ENCODE peak calls at places on chromosomes 4 and X, in five cellular contexts. Z, C, M, J and K are unnamed samples.

GRCh38 chrX:39736219-39737211 is 361.2 kb downstream of the BCOR start:
- DNase-seq in Z (no peak), C (no peak), M (peak), J (no peak), K (no peak)

GRCh38 chrX:23902419-23902818 is 5.3 kb downstream of the APOO start:
- DNase-seq in Z (peak), C (no peak), M (no peak), J (peak), K (peak)

GRCh38 chr4:16024009-16024408 is 59.8 kb downstream of the PROM1 start:
- DNase-seq in Z (no peak), C (no peak), M (no peak), J (no peak), K (no peak)

GRCh38 chr4:177010421-177010820 is 217.7 kb upstream of the VEGFC start:
- DNase-seq in Z (no peak), C (no peak), M (no peak), J (no peak), K (no peak)

GRCh38 chr4:144288011-144288903 is 147.7 kb upstream of the GYPA start:
- DNase-seq in Z (no peak), C (no peak), M (no peak), J (no peak), K (no peak)

GRCh38 chrX:48940404-48940955 is 16.9 kb downstream of the OTUD5 start:
- DNase-seq in Z (no peak), C (no peak), M (no peak), J (no peak), K (no peak)

GRCh38 chr4:147735413-147736301 is 3.8 kb downstream of the ARHGAP10 start:
- DNase-seq in Z (no peak), C (no peak), M (no peak), J (no peak), K (no peak)

GRCh38 chr4:184444215-184444952 is 30.0 kb downstream of the IRF2 start:
- DNase-seq in Z (no peak), C (no peak), M (no peak), J (no peak), K (no peak)

GRCh38 chrX:70128071-70128470 is 5.2 kb upstream of the IGBP1 start:
- DNase-seq in Z (no peak), C (no peak), M (no peak), J (no peak), K (peak)

GRCh38 chrX:38806875-38807601 is 5.8 kb downstream of the MID1IP1 start:
- DNase-seq in Z (no peak), C (no peak), M (no peak), J (no peak), K (no peak)

GRCh38 chrX:39309721-39310152 is 508.5 kb downstream of the MID1IP1 start:
- DNase-seq in Z (no peak), C (no peak), M (peak), J (no peak), K (no peak)

GRCh38 chr4:52665592-52665991 is 6.5 kb upstream of the USP46 start:
- DNase-seq in Z (no peak), C (no peak), M (no peak), J (no peak), K (peak)

GRCh38 chrX:40947276-40947675 is 138.0 kb upstream of the USP9X start:
- DNase-seq in Z (no peak), C (no peak), M (no peak), J (no peak), K (no peak)